ENCODE peak calls at places on chromosomes 7 and 10, in seven cellular contexts. E is HCT116, S is sigmoid colon, T is prostate gland, J is breast epithelium, Q is suprapubic skin, D is spleen. B is an unnamed sample. For H3K4me1, the result is how much of the 10 kb centered on the place peaks cover.

GRCh38 chr7:17674166-17674955 is 265.9 kb downstream of the SNX13 start:
- DNase-seq in E (no peak), S (peak), T (peak), J (peak), Q (no peak), D (no peak), B (no peak)

GRCh38 chr10:3682745-3683144 is 102.3 kb downstream of the KLF6 start:
- DNase-seq in E (no peak), S (no peak), T (no peak), J (no peak), Q (no peak), D (no peak), B (no peak)

GRCh38 chr10:110870823-110871235 is 899 bp upstream of the PDCD4 start:
- DNase-seq in E (no peak), S (no peak), T (no peak), J (no peak), Q (no peak), D (no peak), B (no peak)

GRCh38 chr10:16768702-16769101 is 48.5 kb downstream of the RSU1 start:
- DNase-seq in E (no peak), S (no peak), T (no peak), J (no peak), Q (no peak), D (no peak), B (no peak)

GRCh38 chr10:93413252-93413689 is 68.9 kb downstream of the MYOF start:
- DNase-seq in E (no peak), S (no peak), T (no peak), J (no peak), Q (no peak), D (no peak), B (no peak)

GRCh38 chr7:142752376-142753225 is 3.3 kb downstream of the PRSS1 start:
- DNase-seq in E (no peak), S (no peak), T (no peak), J (no peak), Q (no peak), D (no peak), B (no peak)

GRCh38 chr10:5614081-5614721 is 52.2 kb downstream of the ASB13 start:
- DNase-seq in E (no peak), S (no peak), T (no peak), J (no peak), Q (no peak), D (no peak), B (no peak)

GRCh38 chr10:60382946-60383681 is 6.6 kb downstream of the ANK3 start:
- DNase-seq in E (no peak), S (no peak), T (no peak), J (no peak), Q (no peak), D (no peak), B (no peak)

GRCh38 chr10:5464521-5464920 is 34.8 kb downstream of the CALML5 start:
- DNase-seq in E (no peak), S (no peak), T (no peak), J (no peak), Q (no peak), D (no peak), B (no peak)

GRCh38 chr10:51522858-51523257 is 176.5 kb downstream of the CSTF2T start:
- DNase-seq in E (no peak), S (no peak), T (no peak), J (no peak), Q (no peak), D (no peak), B (no peak)

GRCh38 chr7:110994028-110994967 is 96.6 kb upstream of the LRRN3 start:
- DNase-seq in E (no peak), S (no peak), T (no peak), J (no peak), Q (no peak), D (no peak), B (no peak)

GRCh38 chr7:151410405-151411390 is 860 bp upstream of the WDR86 start:
- DNase-seq in E (no peak), S (peak), T (no peak), J (no peak), Q (peak), D (peak), B (no peak)

GRCh38 chr10:92689663-92690210 is at the start of gene HHEX:
- DNase-seq in E (peak), S (peak), T (peak), J (no peak), Q (no peak), D (peak), B (peak)

GRCh38 chr10:74755273-74755672 is 71.1 kb upstream of the KAT6B start:
- DNase-seq in E (no peak), S (no peak), T (no peak), J (no peak), Q (no peak), D (no peak), B (no peak)

GRCh38 chr7:12635830-12636229 is 51.6 kb upstream of the ARL4A start:
- DNase-seq in E (no peak), S (no peak), T (peak), J (no peak), Q (no peak), D (no peak), B (no peak)

DNA sequence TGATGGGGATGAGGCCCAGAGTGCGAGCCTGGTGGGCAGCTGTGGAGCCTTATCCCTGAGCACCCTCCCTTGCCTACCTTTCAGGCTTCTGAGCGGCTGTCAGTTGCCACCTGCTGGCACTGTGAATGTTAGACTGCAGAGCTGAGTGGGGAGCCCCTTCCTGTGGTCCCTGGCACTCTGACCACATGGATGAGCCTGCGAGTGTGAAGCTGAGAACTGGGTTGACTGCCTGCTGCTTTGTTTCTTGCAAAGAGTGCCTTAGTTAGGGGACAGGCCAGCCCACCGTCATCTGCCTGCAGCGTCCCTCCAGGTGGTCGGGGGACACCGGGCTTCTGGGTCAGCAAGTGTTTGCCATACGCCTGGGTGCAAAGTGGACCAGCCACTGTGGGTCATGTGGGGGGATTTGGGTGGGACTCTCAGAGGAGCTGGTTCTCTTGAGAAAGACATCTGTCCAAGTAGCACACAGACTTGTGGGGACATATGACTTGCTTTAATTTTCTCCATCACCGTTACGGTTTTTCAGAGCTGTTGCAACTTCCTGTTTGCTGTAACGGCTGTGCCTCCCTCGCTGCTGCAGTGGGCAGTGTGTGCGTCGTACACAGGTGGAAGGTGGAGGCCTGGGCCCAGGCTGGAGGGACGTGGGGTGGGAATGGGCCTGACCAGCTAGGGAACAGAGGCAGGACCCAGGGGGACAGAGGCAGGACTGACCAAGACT is 13.7 kb downstream of the INPP5A start:
- DNase-seq in E (no peak), S (peak), T (no peak), J (no peak), Q (peak), D (peak), B (no peak)
- TF ChIP-seq POLR2A in E (no peak), S (no peak), T (no peak), J (no peak), Q (no peak), D (no peak), B (no peak)

GRCh38 chr7:120989571-120990220 is 1.2 kb downstream of the CPED1 start:
- DNase-seq in E (no peak), S (peak), T (no peak), J (no peak), Q (peak), D (peak), B (peak)
- H3K4me1 ChIP-seq in E (under half), S (under half), T (under half), J (under half), Q (under half), D (under half), B (under half)

GRCh38 chr7:57404343-57404966 is 45.5 kb upstream of the ZNF716 start:
- DNase-seq in E (no peak), S (no peak), T (no peak), J (peak), Q (no peak), D (peak), B (peak)
- TF ChIP-seq POLR2A in E (no peak), S (no peak), T (no peak), J (no peak), Q (no peak), D (no peak), B (no peak)

DNA sequence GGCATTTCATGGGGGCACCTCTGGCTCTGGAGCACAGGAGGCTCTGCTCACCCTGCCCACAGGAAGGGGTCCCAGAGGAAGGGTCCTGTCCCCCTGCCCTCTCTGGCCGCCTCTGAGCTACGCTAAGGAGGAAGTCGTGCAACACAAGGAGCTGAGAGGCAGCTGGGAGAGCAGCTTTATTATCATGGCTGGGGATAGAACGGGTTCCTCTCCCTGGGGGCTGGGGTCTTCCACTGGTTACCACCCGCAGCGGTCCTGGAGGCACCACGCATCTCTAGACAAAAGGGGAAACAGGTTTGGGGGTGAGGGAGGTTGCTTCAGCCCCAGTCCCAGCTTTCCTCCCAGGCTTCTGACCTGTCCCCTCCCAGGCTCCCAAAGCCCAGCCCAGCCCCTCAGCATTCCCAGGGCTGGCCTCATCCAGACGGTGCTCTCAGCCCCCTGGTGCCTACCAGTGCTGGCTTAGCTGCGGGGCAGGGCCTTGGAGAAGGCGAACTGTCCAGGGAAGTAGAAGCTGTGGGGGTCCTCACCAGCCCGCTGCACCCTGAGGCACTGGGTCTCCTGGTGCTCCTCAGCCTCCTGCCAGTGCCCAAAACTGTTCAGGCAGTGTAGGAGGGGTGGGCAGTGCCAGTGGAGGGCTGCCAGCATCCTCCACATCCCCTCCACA is 3.1 kb downstream of the RARRES2 start:
- DNase-seq in E (no peak), S (no peak), T (no peak), J (no peak), Q (no peak), D (no peak), B (no peak)
- H3K4me1 ChIP-seq in E (under half), S (half or more), T (under half), J (under half), Q (under half), D (half or more), B (half or more)

GRCh38 chr7:30282735-30283134 is 1.7 kb upstream of the ZNRF2 start:
- DNase-seq in E (no peak), S (no peak), T (no peak), J (no peak), Q (no peak), D (no peak), B (no peak)

GRCh38 chr7:30285067-30285530 is 702 bp downstream of the ZNRF2 start:
- DNase-seq in E (no peak), S (peak), T (peak), J (no peak), Q (peak), D (peak), B (peak)

GRCh38 chr7:30286749-30287148 is 2.4 kb downstream of the ZNRF2 start:
- DNase-seq in E (no peak), S (no peak), T (no peak), J (no peak), Q (no peak), D (no peak), B (no peak)

GRCh38 chr7:30284298-30285066 is at the start of gene ZNRF2:
- DNase-seq in E (peak), S (peak), T (peak), J (peak), Q (peak), D (peak), B (peak)

GRCh38 chr7:30285531-30286284 is 1.3 kb downstream of the ZNRF2 start:
- DNase-seq in E (no peak), S (no peak), T (peak), J (no peak), Q (peak), D (peak), B (peak)
- TF ChIP-seq POLR2A in E (no peak), S (no peak), T (no peak), J (no peak), Q (no peak), D (no peak), B (peak)

GRCh38 chr10:124628676-124629021 is 115.5 kb downstream of the FAM53B start:
- DNase-seq in E (no peak), S (no peak), T (no peak), J (no peak), Q (no peak), D (no peak), B (no peak)
- H3K4me1 ChIP-seq in E (under half), S (half or more), T (under half), J (under half), Q (half or more), D (half or more), B (under half)

B was measured in right lobe of liver.